ENCODE peak calls at places on chromosomes 11 and 22, in four cellular contexts. V is AML-193; J is left colon; Z is activated CD8-positive, alpha-beta T cell treated with anti-CD3 and anti-CD28 coated beads for 36 hours. P is an unnamed sample.

GRCh38 chr22:22953796-22954195 is 66.2 kb downstream of the IGLL5 start:
- DNase-seq in V (no peak), J (no peak), Z (no peak), P (no peak)

GRCh38 chr11:94641167-94641761 is 74.1 kb downstream of the PIWIL4 start:
- DNase-seq in V (no peak), J (no peak), Z (no peak), P (no peak)

GRCh38 chr22:38569972-38570840 is at the start of gene DMC1:
- DNase-seq in V (peak), J (peak), Z (peak), P (peak)

GRCh38 chr11:67113231-67113721 is 5.8 kb upstream of the KDM2A start:
- DNase-seq in V (no peak), J (no peak), Z (peak), P (no peak)

GRCh38 chr11:31645747-31646146 is 136.2 kb downstream of the ELP4 start:
- DNase-seq in V (no peak), J (no peak), Z (no peak), P (peak)

GRCh38 chr11:106331163-106331562 is 253.7 kb downstream of the AASDHPPT start:
- DNase-seq in V (no peak), J (no peak), Z (no peak), P (no peak)

GRCh38 chr11:60941371-60942119 is 10.4 kb downstream of the SLC15A3 start:
- DNase-seq in V (no peak), J (no peak), Z (no peak), P (no peak)

GRCh38 chr11:73578786-73579185 is 19.1 kb downstream of the FAM168A start:
- DNase-seq in V (no peak), J (no peak), Z (peak), P (peak)

GRCh38 chr11:118661425-118662301 is 17.8 kb downstream of the TREH start:
- DNase-seq in V (no peak), J (no peak), Z (no peak), P (no peak)

GRCh38 chr11:62602141-62603071 is 741 bp upstream of the MTA2 start:
- DNase-seq in V (no peak), J (peak), Z (peak), P (peak)

GRCh38 chr11:46537851-46538295 is 56.0 kb downstream of the AMBRA1 start:
- DNase-seq in V (peak), J (peak), Z (peak), P (peak)

GRCh38 chr11:29484548-29484947 is 532.3 kb downstream of the KCNA4 start:
- DNase-seq in V (no peak), J (no peak), Z (no peak), P (no peak)

GRCh38 chr11:66259976-66260375 is 8.5 kb upstream of the RAB1B start:
- DNase-seq in V (no peak), J (no peak), Z (no peak), P (no peak)

GRCh38 chr11:65135633-65136145 is 1.4 kb upstream of the SYVN1 start:
- DNase-seq in V (no peak), J (peak), Z (no peak), P (no peak)

GRCh38 chr11:93648168-93648567 is 13.3 kb upstream of the CEP295 start:
- DNase-seq in V (peak), J (no peak), Z (no peak), P (peak)

GRCh38 chr22:23403152-23403719 is 176.9 kb downstream of the IGLL1 start:
- DNase-seq in V (no peak), J (no peak), Z (no peak), P (no peak)

GRCh38 chr11:119676461-119677020 is 52.5 kb downstream of the NECTIN1 start:
- DNase-seq in V (no peak), J (no peak), Z (no peak), P (peak)

GRCh38 chr11:117749541-117749910 is 47.5 kb downstream of the DSCAML1 start:
- DNase-seq in V (no peak), J (no peak), Z (no peak), P (no peak)

GRCh38 chr11:17012712-17013547 is 1.3 kb downstream of the PLEKHA7 start:
- DNase-seq in V (no peak), J (peak), Z (no peak), P (no peak)

GRCh38 chr11:94749367-94749766 is 18.8 kb upstream of the AMOTL1 start:
- DNase-seq in V (no peak), J (no peak), Z (no peak), P (peak)

GRCh38 chr11:16605440-16605970 is 132.9 kb upstream of the C11orf58 start:
- DNase-seq in V (no peak), J (no peak), Z (no peak), P (no peak)

GRCh38 chr22:50546326-50547230 is 879 bp downstream of the KLHDC7B start:
- DNase-seq in V (no peak), J (no peak), Z (no peak), P (no peak)

GRCh38 chr11:125376117-125376516 is 119.9 kb downstream of the FEZ1 start:
- DNase-seq in V (no peak), J (no peak), Z (no peak), P (no peak)

GRCh38 chr11:69123593-69124545 is 31.9 kb upstream of the SMIM38 start:
- DNase-seq in V (no peak), J (no peak), Z (peak), P (no peak)

P was measured in RPMI7951.